ENCODE peak calls at places on chromosomes 1 and 21, in nine cellular contexts. P is IMR-90; E is CD4-positive, CD25-positive, alpha-beta regulatory T cell; Z is heart right ventricle; C is HCT116; L is dorsolateral prefrontal cortex; Y is small intestine; J is gastrocnemius medialis; G is AG09309. K is an unnamed sample.

GRCh38 chr1:110734146-110734680 is 59.5 kb upstream of the KCNA3 start:
- DNase-seq in P (no peak), E (no peak), Z (no peak), C (no peak), L (no peak), Y (no peak), J (no peak), G (no peak), K (no peak)

GRCh38 chr1:156639601-156640101 is 2.3 kb upstream of the BCAN start:
- DNase-seq in P (no peak), E (no peak), Z (no peak), C (no peak), L (no peak), Y (no peak), J (no peak), G (no peak), K (no peak)

GRCh38 chr1:235006816-235007215 is 121.8 kb downstream of the TOMM20 start:
- DNase-seq in P (no peak), E (no peak), Z (no peak), C (no peak), L (no peak), Y (no peak), J (no peak), G (no peak), K (no peak)

GRCh38 chr1:236700903-236701302 is 14.6 kb downstream of the ACTN2 start:
- DNase-seq in P (no peak), E (no peak), Z (no peak), C (no peak), L (no peak), Y (no peak), J (no peak), G (no peak), K (no peak)

GRCh38 chr1:17559618-17560419 is 20.3 kb downstream of the ARHGEF10L start:
- DNase-seq in P (no peak), E (no peak), Z (no peak), C (no peak), L (no peak), Y (peak; percentile 88), J (no peak), G (no peak), K (no peak)

GRCh38 chr1:179302076-179302475 is 8.5 kb downstream of the SOAT1 start:
- DNase-seq in P (peak; percentile 21), E (no peak), Z (no peak), C (no peak), L (no peak), Y (no peak), J (no peak), G (no peak), K (no peak)

GRCh38 chr21:44927587-44928461 is 7.1 kb upstream of the ITGB2 start:
- DNase-seq in P (peak; percentile 56), E (peak; percentile 95), Z (no peak), C (no peak), L (no peak), Y (no peak), J (no peak), G (no peak), K (peak; percentile 95)

GRCh38 chr1:119260504-119260903 is 108.1 kb upstream of the HAO2 start:
- DNase-seq in P (no peak), E (no peak), Z (no peak), C (no peak), L (no peak), Y (no peak), J (no peak), G (no peak), K (no peak)

GRCh38 chr1:47558601-47559593 is 121.1 kb downstream of the FOXD2 start:
- DNase-seq in P (no peak), E (no peak), Z (no peak), C (no peak), L (no peak), Y (peak; percentile 77), J (no peak), G (no peak), K (no peak)

GRCh38 chr1:248404024-248404423 is 1.2 kb downstream of the OR2T1 start:
- DNase-seq in P (peak; percentile 19), E (peak; percentile 45), Z (no peak), C (peak; percentile 3), L (no peak), Y (no peak), J (no peak), G (no peak), K (peak; percentile 42)

GRCh38 chr1:90725341-90725960 is 8.3 kb upstream of the BARHL2 start:
- DNase-seq in P (no peak), E (no peak), Z (no peak), C (no peak), L (no peak), Y (no peak), J (no peak), G (no peak), K (no peak)

GRCh38 chr1:50421366-50421748 is 1.9 kb downstream of the DMRTA2 start:
- DNase-seq in P (no peak), E (no peak), Z (no peak), C (no peak), L (no peak), Y (no peak), J (no peak), G (no peak), K (no peak)
- H3K4me3 ChIP-seq in P (no peak overlapping the region), E (no peak overlapping the region), Z (peak overlapping the region; percentile 5), C (no peak overlapping the region), L (no peak overlapping the region), Y (peak overlapping the region; percentile 9), J (no peak overlapping the region), G (no peak overlapping the region), K (peak overlapping the region; percentile 40)

DNA sequence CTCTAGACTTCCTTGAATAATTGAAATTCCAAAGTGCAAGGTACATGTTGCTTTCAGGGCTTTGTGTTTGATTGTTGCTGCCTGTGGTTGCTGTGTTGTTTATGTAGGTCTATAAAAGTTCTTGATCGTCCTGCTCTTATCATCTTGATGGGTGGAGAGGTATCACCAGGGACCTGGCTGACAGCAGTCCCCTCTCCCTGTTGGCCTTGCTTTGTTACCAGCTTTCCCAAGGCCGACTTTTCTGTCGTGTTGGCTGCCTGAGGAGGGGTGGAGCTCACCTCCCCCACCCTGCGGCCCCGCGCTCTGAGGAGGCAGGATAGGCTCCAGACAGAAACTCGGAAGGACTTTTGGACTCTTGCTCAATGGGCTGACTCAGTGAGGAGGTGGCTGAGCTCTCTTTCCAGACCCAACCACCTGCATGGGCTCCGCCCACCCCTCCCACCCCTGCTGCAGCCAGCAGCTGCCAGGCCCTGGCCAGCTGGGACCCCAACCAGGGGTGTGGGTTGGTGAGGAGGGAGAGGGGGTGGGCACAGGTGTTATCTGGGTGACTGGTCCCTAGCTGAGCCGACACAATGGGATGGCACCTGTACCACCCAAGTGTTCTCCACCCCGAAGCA is 2.0 kb downstream of the INAVA start:
- DNase-seq in P (no peak), E (no peak), Z (no peak), C (peak; percentile 54), L (no peak), Y (peak; percentile 99), J (no peak), G (no peak), K (no peak)
- H3K4me3 ChIP-seq in P (no peak overlapping the region), E (no peak overlapping the region), Z (no peak overlapping the region), C (peak overlapping the region; percentile 15), L (no peak overlapping the region), Y (peak overlapping the region; percentile 87), J (no peak overlapping the region), G (no peak overlapping the region), K (no peak overlapping the region)

DNA sequence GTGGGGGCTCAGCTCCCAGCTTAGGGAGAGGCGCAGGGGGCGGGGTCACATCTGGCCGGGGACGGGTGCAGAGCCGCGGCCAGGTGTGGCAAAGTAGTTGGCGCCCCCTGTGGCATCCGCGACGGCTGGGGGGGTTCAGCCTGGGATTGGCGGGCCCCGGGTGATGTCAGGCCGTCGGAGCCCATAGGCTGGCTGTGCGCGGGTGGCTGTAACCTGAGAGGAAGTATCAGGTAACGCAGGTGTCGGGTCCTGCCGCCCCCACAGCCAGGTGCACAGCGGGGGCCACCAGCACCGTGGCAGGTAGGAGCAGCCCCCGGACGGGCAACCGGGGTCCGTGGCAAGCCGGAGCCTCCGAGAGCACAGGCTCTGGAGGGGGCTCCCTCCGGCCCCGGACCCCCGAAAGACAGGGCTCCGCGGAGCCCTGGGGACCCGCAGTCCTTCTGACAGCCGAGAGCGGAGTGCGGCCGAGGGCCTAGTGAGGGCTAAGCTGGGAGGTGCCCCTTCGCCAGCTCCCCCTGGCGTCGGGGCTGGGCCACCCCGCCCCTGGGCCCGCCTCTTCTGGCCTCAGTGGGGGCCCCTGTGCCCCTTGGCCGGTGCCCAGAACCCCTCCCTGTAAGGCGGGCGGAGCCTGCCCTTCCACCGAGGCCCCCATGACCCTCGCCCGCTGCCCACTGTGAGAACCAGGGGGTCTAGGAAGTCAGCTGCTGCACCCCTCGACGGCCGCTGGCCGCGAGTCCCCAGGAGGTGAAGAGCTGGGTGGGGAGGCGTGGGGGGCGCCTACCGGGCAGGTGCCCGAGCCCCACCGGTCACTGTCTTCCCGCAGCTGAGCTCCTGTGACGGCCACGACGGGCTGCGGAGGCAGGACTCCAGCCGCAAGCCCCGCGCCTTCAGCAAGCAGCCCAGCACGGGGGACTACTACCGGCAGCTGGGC is 17.9 kb downstream of the TNFRSF25 start:
- DNase-seq in P (no peak), E (no peak), Z (no peak), C (peak; percentile 81), L (no peak), Y (no peak), J (no peak), G (no peak), K (no peak)
- H3K4me3 ChIP-seq in P (no peak overlapping the region), E (no peak overlapping the region), Z (peak overlapping the region; percentile 22), C (peak overlapping the region; percentile 59), L (no peak overlapping the region), Y (peak overlapping the region; percentile 54), J (no peak overlapping the region), G (no peak overlapping the region), K (no peak overlapping the region)

GRCh38 chr1:25024631-25025350 is 94.7 kb upstream of the RUNX3 start:
- DNase-seq in P (no peak), E (no peak), Z (no peak), C (no peak), L (no peak), Y (no peak), J (no peak), G (no peak), K (no peak)

GRCh38 chr1:25021586-25022215 is 91.6 kb upstream of the RUNX3 start:
- DNase-seq in P (no peak), E (no peak), Z (no peak), C (no peak), L (no peak), Y (no peak), J (no peak), G (no peak), K (peak; percentile 27)

GRCh38 chr1:25023826-25024225 is 93.8 kb upstream of the RUNX3 start:
- DNase-seq in P (no peak), E (no peak), Z (no peak), C (no peak), L (no peak), Y (no peak), J (no peak), G (no peak), K (no peak)

GRCh38 chr1:25022361-25023189 is 92.5 kb upstream of the RUNX3 start:
- DNase-seq in P (peak; percentile 96), E (peak; percentile 97), Z (peak; percentile 41), C (peak; percentile 59), L (no peak), Y (peak; percentile 75), J (peak; percentile 28), G (peak; percentile 91), K (peak; percentile 88)

GRCh38 chr1:25023190-25023578 is 93.1 kb upstream of the RUNX3 start:
- DNase-seq in P (no peak), E (no peak), Z (no peak), C (no peak), L (no peak), Y (no peak), J (no peak), G (no peak), K (peak; percentile 17)
- H3K4me3 ChIP-seq in P (no peak overlapping the region), E (peak overlapping the region; percentile 35), Z (no peak overlapping the region), C (no peak overlapping the region), L (no peak overlapping the region), Y (no peak overlapping the region), J (no peak overlapping the region), G (no peak overlapping the region), K (peak overlapping the region; percentile 27)

GRCh38 chr1:43285269-43285986 is at the start of gene C1orf210:
- DNase-seq in P (no peak), E (no peak), Z (no peak), C (peak; percentile 81), L (no peak), Y (peak; percentile 94), J (no peak), G (no peak), K (no peak)
- H3K4me3 ChIP-seq in P (no peak within 1 kb of the TSS), E (no peak within 1 kb of the TSS), Z (no peak within 1 kb of the TSS), C (peak within 1 kb of the TSS; percentile 72), L (no peak within 1 kb of the TSS), Y (peak within 1 kb of the TSS; percentile 57), J (no peak within 1 kb of the TSS), G (no peak within 1 kb of the TSS), K (no peak within 1 kb of the TSS)

K was measured in Jurkat, Clone E6-1.